ENCODE peak calls at places on chromosomes 2 and 18, in eight cellular contexts. One of them, this sample, is unnamed.

GRCh38 chr2:25276569-25277465 is 64.9 kb downstream of the DNMT3A start:
- DNase-seq in GM20000: peak; percentile 94
- DNase-seq in sigmoid colon: peak; percentile 83
- DNase-seq in naive thymus-derived CD4-positive, alpha-beta T cell: peak; percentile 77
- DNase-seq in Right ventricle myocardium superior: peak; percentile 76
- DNase-seq in stimulated activated naive B cell treated with anti-CD40 and anti-IgM and Interleukin-4, amounts not matched to agents 10 μg/mL and 1 μg/mL and 100 μg/mL, for 72 hours: peak; percentile 80
- DNase-seq in activated naive CD4-positive, alpha-beta T cell: peak; percentile 54
- DNase-seq in transverse colon: peak; percentile 60
- DNase-seq in this sample: no peak

GRCh38 chr2:12714391-12715221 is 2.1 kb upstream of the TRIB2 start:
- DNase-seq in GM20000: no peak
- DNase-seq in sigmoid colon: no peak
- DNase-seq in naive thymus-derived CD4-positive, alpha-beta T cell: no peak
- DNase-seq in Right ventricle myocardium superior: no peak
- DNase-seq in stimulated activated naive B cell treated with anti-CD40 and anti-IgM and Interleukin-4, amounts not matched to agents 10 μg/mL and 1 μg/mL and 100 μg/mL, for 72 hours: no peak
- DNase-seq in activated naive CD4-positive, alpha-beta T cell: no peak
- DNase-seq in transverse colon: no peak
- DNase-seq in this sample: no peak

GRCh38 chr2:226963528-226963927 is 127.7 kb downstream of the RHBDD1 start:
- DNase-seq in GM20000: no peak
- DNase-seq in sigmoid colon: no peak
- DNase-seq in naive thymus-derived CD4-positive, alpha-beta T cell: no peak
- DNase-seq in Right ventricle myocardium superior: no peak
- DNase-seq in stimulated activated naive B cell treated with anti-CD40 and anti-IgM and Interleukin-4, amounts not matched to agents 10 μg/mL and 1 μg/mL and 100 μg/mL, for 72 hours: no peak
- DNase-seq in activated naive CD4-positive, alpha-beta T cell: no peak
- DNase-seq in transverse colon: no peak
- DNase-seq in this sample: no peak

GRCh38 chr18:11154369-11154982 is 5.1 kb upstream of the PIEZO2 start:
- DNase-seq in GM20000: peak; percentile 62
- DNase-seq in sigmoid colon: no peak
- DNase-seq in naive thymus-derived CD4-positive, alpha-beta T cell: no peak
- DNase-seq in Right ventricle myocardium superior: no peak
- DNase-seq in stimulated activated naive B cell treated with anti-CD40 and anti-IgM and Interleukin-4, amounts not matched to agents 10 μg/mL and 1 μg/mL and 100 μg/mL, for 72 hours: no peak
- DNase-seq in activated naive CD4-positive, alpha-beta T cell: no peak
- DNase-seq in transverse colon: no peak
- DNase-seq in this sample: peak; percentile 56

GRCh38 chr18:50143891-50144290 is 51.1 kb downstream of the MYO5B start:
- DNase-seq in GM20000: no peak
- DNase-seq in sigmoid colon: no peak
- DNase-seq in naive thymus-derived CD4-positive, alpha-beta T cell: no peak
- DNase-seq in Right ventricle myocardium superior: no peak
- DNase-seq in stimulated activated naive B cell treated with anti-CD40 and anti-IgM and Interleukin-4, amounts not matched to agents 10 μg/mL and 1 μg/mL and 100 μg/mL, for 72 hours: no peak
- DNase-seq in activated naive CD4-positive, alpha-beta T cell: no peak
- DNase-seq in transverse colon: no peak
- DNase-seq in this sample: no peak

GRCh38 chr2:117127680-117128079 is 686.8 kb upstream of the DDX18 start:
- DNase-seq in GM20000: no peak
- DNase-seq in sigmoid colon: no peak
- DNase-seq in naive thymus-derived CD4-positive, alpha-beta T cell: no peak
- DNase-seq in Right ventricle myocardium superior: no peak
- DNase-seq in stimulated activated naive B cell treated with anti-CD40 and anti-IgM and Interleukin-4, amounts not matched to agents 10 μg/mL and 1 μg/mL and 100 μg/mL, for 72 hours: no peak
- DNase-seq in activated naive CD4-positive, alpha-beta T cell: no peak
- DNase-seq in transverse colon: no peak
- DNase-seq in this sample: no peak

GRCh38 chr2:222701709-222702108 is 30.3 kb downstream of the MOGAT1 start:
- DNase-seq in GM20000: no peak
- DNase-seq in sigmoid colon: no peak
- DNase-seq in naive thymus-derived CD4-positive, alpha-beta T cell: no peak
- DNase-seq in Right ventricle myocardium superior: no peak
- DNase-seq in stimulated activated naive B cell treated with anti-CD40 and anti-IgM and Interleukin-4, amounts not matched to agents 10 μg/mL and 1 μg/mL and 100 μg/mL, for 72 hours: no peak
- DNase-seq in activated naive CD4-positive, alpha-beta T cell: no peak
- DNase-seq in transverse colon: no peak
- DNase-seq in this sample: no peak

GRCh38 chr18:31218671-31219383 is 56.2 kb upstream of the DSC1 start:
- DNase-seq in GM20000: no peak
- DNase-seq in sigmoid colon: no peak
- DNase-seq in naive thymus-derived CD4-positive, alpha-beta T cell: no peak
- DNase-seq in Right ventricle myocardium superior: no peak
- DNase-seq in stimulated activated naive B cell treated with anti-CD40 and anti-IgM and Interleukin-4, amounts not matched to agents 10 μg/mL and 1 μg/mL and 100 μg/mL, for 72 hours: no peak
- DNase-seq in activated naive CD4-positive, alpha-beta T cell: no peak
- DNase-seq in transverse colon: no peak
- DNase-seq in this sample: no peak

GRCh38 chr18:48827321-48828200 is 123.2 kb downstream of the SMAD7 start:
- DNase-seq in GM20000: no peak
- DNase-seq in sigmoid colon: peak; percentile 61
- DNase-seq in naive thymus-derived CD4-positive, alpha-beta T cell: no peak
- DNase-seq in Right ventricle myocardium superior: no peak
- DNase-seq in stimulated activated naive B cell treated with anti-CD40 and anti-IgM and Interleukin-4, amounts not matched to agents 10 μg/mL and 1 μg/mL and 100 μg/mL, for 72 hours: no peak
- DNase-seq in activated naive CD4-positive, alpha-beta T cell: no peak
- DNase-seq in transverse colon: no peak
- DNase-seq in this sample: peak; percentile 71

GRCh38 chr18:32454667-32455066 is 16.0 kb downstream of the GAREM1 start:
- DNase-seq in GM20000: no peak
- DNase-seq in sigmoid colon: no peak
- DNase-seq in naive thymus-derived CD4-positive, alpha-beta T cell: no peak
- DNase-seq in Right ventricle myocardium superior: no peak
- DNase-seq in stimulated activated naive B cell treated with anti-CD40 and anti-IgM and Interleukin-4, amounts not matched to agents 10 μg/mL and 1 μg/mL and 100 μg/mL, for 72 hours: no peak
- DNase-seq in activated naive CD4-positive, alpha-beta T cell: no peak
- DNase-seq in transverse colon: no peak
- DNase-seq in this sample: no peak

GRCh38 chr2:113198790-113199612 is 25.2 kb downstream of the PSD4 start:
- DNase-seq in GM20000: peak; percentile 92
- DNase-seq in sigmoid colon: peak; percentile 80
- DNase-seq in naive thymus-derived CD4-positive, alpha-beta T cell: peak; percentile 71
- DNase-seq in Right ventricle myocardium superior: peak; percentile 89
- DNase-seq in stimulated activated naive B cell treated with anti-CD40 and anti-IgM and Interleukin-4, amounts not matched to agents 10 μg/mL and 1 μg/mL and 100 μg/mL, for 72 hours: peak; percentile 80
- DNase-seq in activated naive CD4-positive, alpha-beta T cell: peak; percentile 73
- DNase-seq in transverse colon: peak; percentile 88
- DNase-seq in this sample: peak; percentile 83

GRCh38 chr2:172672999-172673726 is 62.5 kb upstream of the RAPGEF4 start:
- DNase-seq in GM20000: no peak
- DNase-seq in sigmoid colon: no peak
- DNase-seq in naive thymus-derived CD4-positive, alpha-beta T cell: no peak
- DNase-seq in Right ventricle myocardium superior: no peak
- DNase-seq in stimulated activated naive B cell treated with anti-CD40 and anti-IgM and Interleukin-4, amounts not matched to agents 10 μg/mL and 1 μg/mL and 100 μg/mL, for 72 hours: no peak
- DNase-seq in activated naive CD4-positive, alpha-beta T cell: no peak
- DNase-seq in transverse colon: peak; percentile 57
- DNase-seq in this sample: no peak

GRCh38 chr2:71852141-71852711 is 295.4 kb downstream of the CYP26B1 start:
- DNase-seq in GM20000: no peak
- DNase-seq in sigmoid colon: no peak
- DNase-seq in naive thymus-derived CD4-positive, alpha-beta T cell: no peak
- DNase-seq in Right ventricle myocardium superior: peak; percentile 63
- DNase-seq in stimulated activated naive B cell treated with anti-CD40 and anti-IgM and Interleukin-4, amounts not matched to agents 10 μg/mL and 1 μg/mL and 100 μg/mL, for 72 hours: no peak
- DNase-seq in activated naive CD4-positive, alpha-beta T cell: no peak
- DNase-seq in transverse colon: no peak
- DNase-seq in this sample: no peak

GRCh38 chr18:72541871-72542690 is 2.1 kb downstream of the CBLN2 start:
- DNase-seq in GM20000: no peak
- DNase-seq in sigmoid colon: no peak
- DNase-seq in naive thymus-derived CD4-positive, alpha-beta T cell: no peak
- DNase-seq in Right ventricle myocardium superior: no peak
- DNase-seq in stimulated activated naive B cell treated with anti-CD40 and anti-IgM and Interleukin-4, amounts not matched to agents 10 μg/mL and 1 μg/mL and 100 μg/mL, for 72 hours: no peak
- DNase-seq in activated naive CD4-positive, alpha-beta T cell: no peak
- DNase-seq in transverse colon: no peak
- DNase-seq in this sample: peak; percentile 83

GRCh38 chr18:47436871-47437270 is 185.4 kb upstream of the SKOR2 start:
- DNase-seq in GM20000: no peak
- DNase-seq in sigmoid colon: no peak
- DNase-seq in naive thymus-derived CD4-positive, alpha-beta T cell: no peak
- DNase-seq in Right ventricle myocardium superior: no peak
- DNase-seq in stimulated activated naive B cell treated with anti-CD40 and anti-IgM and Interleukin-4, amounts not matched to agents 10 μg/mL and 1 μg/mL and 100 μg/mL, for 72 hours: no peak
- DNase-seq in activated naive CD4-positive, alpha-beta T cell: no peak
- DNase-seq in transverse colon: no peak
- DNase-seq in this sample: no peak

GRCh38 chr2:237074211-237074993 is 11.3 kb upstream of the COPS8 start:
- DNase-seq in GM20000: no peak
- DNase-seq in sigmoid colon: no peak
- DNase-seq in naive thymus-derived CD4-positive, alpha-beta T cell: no peak
- DNase-seq in Right ventricle myocardium superior: no peak
- DNase-seq in stimulated activated naive B cell treated with anti-CD40 and anti-IgM and Interleukin-4, amounts not matched to agents 10 μg/mL and 1 μg/mL and 100 μg/mL, for 72 hours: no peak
- DNase-seq in activated naive CD4-positive, alpha-beta T cell: no peak
- DNase-seq in transverse colon: no peak
- DNase-seq in this sample: no peak

GRCh38 chr18:21632393-21632792 is 20.3 kb downstream of the SNRPD1 start:
- DNase-seq in GM20000: no peak
- DNase-seq in sigmoid colon: no peak
- DNase-seq in naive thymus-derived CD4-positive, alpha-beta T cell: no peak
- DNase-seq in Right ventricle myocardium superior: no peak
- DNase-seq in stimulated activated naive B cell treated with anti-CD40 and anti-IgM and Interleukin-4, amounts not matched to agents 10 μg/mL and 1 μg/mL and 100 μg/mL, for 72 hours: no peak
- DNase-seq in activated naive CD4-positive, alpha-beta T cell: no peak
- DNase-seq in transverse colon: no peak
- DNase-seq in this sample: no peak

GRCh38 chr18:12639990-12640880 is 17.7 kb downstream of the SPIRE1 start:
- DNase-seq in GM20000: no peak
- DNase-seq in sigmoid colon: no peak
- DNase-seq in naive thymus-derived CD4-positive, alpha-beta T cell: no peak
- DNase-seq in Right ventricle myocardium superior: no peak
- DNase-seq in stimulated activated naive B cell treated with anti-CD40 and anti-IgM and Interleukin-4, amounts not matched to agents 10 μg/mL and 1 μg/mL and 100 μg/mL, for 72 hours: no peak
- DNase-seq in activated naive CD4-positive, alpha-beta T cell: no peak
- DNase-seq in transverse colon: no peak
- DNase-seq in this sample: no peak

GRCh38 chr2:95344208-95344570 is 47.0 kb downstream of the KCNIP3 start:
- DNase-seq in GM20000: no peak
- DNase-seq in sigmoid colon: peak; percentile 49
- DNase-seq in naive thymus-derived CD4-positive, alpha-beta T cell: no peak
- DNase-seq in Right ventricle myocardium superior: peak; percentile 26
- DNase-seq in stimulated activated naive B cell treated with anti-CD40 and anti-IgM and Interleukin-4, amounts not matched to agents 10 μg/mL and 1 μg/mL and 100 μg/mL, for 72 hours: no peak
- DNase-seq in activated naive CD4-positive, alpha-beta T cell: no peak
- DNase-seq in transverse colon: no peak
- DNase-seq in this sample: no peak

GRCh38 chr18:57533399-57533884 is 53.1 kb downstream of the FECH start:
- DNase-seq in GM20000: no peak
- DNase-seq in sigmoid colon: no peak
- DNase-seq in naive thymus-derived CD4-positive, alpha-beta T cell: no peak
- DNase-seq in Right ventricle myocardium superior: no peak
- DNase-seq in stimulated activated naive B cell treated with anti-CD40 and anti-IgM and Interleukin-4, amounts not matched to agents 10 μg/mL and 1 μg/mL and 100 μg/mL, for 72 hours: no peak
- DNase-seq in activated naive CD4-positive, alpha-beta T cell: no peak
- DNase-seq in transverse colon: no peak
- DNase-seq in this sample: peak; percentile 64

GRCh38 chr18:52451851-52452250 is 111.9 kb downstream of the DCC start:
- DNase-seq in GM20000: no peak
- DNase-seq in sigmoid colon: no peak
- DNase-seq in naive thymus-derived CD4-positive, alpha-beta T cell: no peak
- DNase-seq in Right ventricle myocardium superior: no peak
- DNase-seq in stimulated activated naive B cell treated with anti-CD40 and anti-IgM and Interleukin-4, amounts not matched to agents 10 μg/mL and 1 μg/mL and 100 μg/mL, for 72 hours: no peak
- DNase-seq in activated naive CD4-positive, alpha-beta T cell: no peak
- DNase-seq in transverse colon: no peak
- DNase-seq in this sample: no peak

GRCh38 chr2:230877737-230878598 is 13.2 kb downstream of the ITM2C start:
- DNase-seq in GM20000: no peak
- DNase-seq in sigmoid colon: peak; percentile 53
- DNase-seq in naive thymus-derived CD4-positive, alpha-beta T cell: no peak
- DNase-seq in Right ventricle myocardium superior: peak; percentile 29
- DNase-seq in stimulated activated naive B cell treated with anti-CD40 and anti-IgM and Interleukin-4, amounts not matched to agents 10 μg/mL and 1 μg/mL and 100 μg/mL, for 72 hours: peak; percentile 36
- DNase-seq in activated naive CD4-positive, alpha-beta T cell: no peak
- DNase-seq in transverse colon: peak; percentile 31
- DNase-seq in this sample: no peak

GRCh38 chr2:19676770-19677169 is 225.0 kb downstream of the TTC32 start:
- DNase-seq in GM20000: no peak
- DNase-seq in sigmoid colon: no peak
- DNase-seq in naive thymus-derived CD4-positive, alpha-beta T cell: no peak
- DNase-seq in Right ventricle myocardium superior: no peak
- DNase-seq in stimulated activated naive B cell treated with anti-CD40 and anti-IgM and Interleukin-4, amounts not matched to agents 10 μg/mL and 1 μg/mL and 100 μg/mL, for 72 hours: no peak
- DNase-seq in activated naive CD4-positive, alpha-beta T cell: no peak
- DNase-seq in transverse colon: no peak
- DNase-seq in this sample: peak; percentile 15

GRCh38 chr2:78982638-78983330 is 42.7 kb upstream of the REG3G start:
- DNase-seq in GM20000: no peak
- DNase-seq in sigmoid colon: no peak
- DNase-seq in naive thymus-derived CD4-positive, alpha-beta T cell: no peak
- DNase-seq in Right ventricle myocardium superior: no peak
- DNase-seq in stimulated activated naive B cell treated with anti-CD40 and anti-IgM and Interleukin-4, amounts not matched to agents 10 μg/mL and 1 μg/mL and 100 μg/mL, for 72 hours: no peak
- DNase-seq in activated naive CD4-positive, alpha-beta T cell: no peak
- DNase-seq in transverse colon: no peak
- DNase-seq in this sample: no peak

GRCh38 chr2:107320881-107321280 is 434.9 kb upstream of the ST6GAL2 start:
- DNase-seq in GM20000: no peak
- DNase-seq in sigmoid colon: no peak
- DNase-seq in naive thymus-derived CD4-positive, alpha-beta T cell: no peak
- DNase-seq in Right ventricle myocardium superior: no peak
- DNase-seq in stimulated activated naive B cell treated with anti-CD40 and anti-IgM and Interleukin-4, amounts not matched to agents 10 μg/mL and 1 μg/mL and 100 μg/mL, for 72 hours: no peak
- DNase-seq in activated naive CD4-positive, alpha-beta T cell: no peak
- DNase-seq in transverse colon: no peak
- DNase-seq in this sample: no peak

GRCh38 chr2:129170570-129170969 is 808.9 kb upstream of the RAB6C start:
- DNase-seq in GM20000: no peak
- DNase-seq in sigmoid colon: no peak
- DNase-seq in naive thymus-derived CD4-positive, alpha-beta T cell: no peak
- DNase-seq in Right ventricle myocardium superior: no peak
- DNase-seq in stimulated activated naive B cell treated with anti-CD40 and anti-IgM and Interleukin-4, amounts not matched to agents 10 μg/mL and 1 μg/mL and 100 μg/mL, for 72 hours: no peak
- DNase-seq in activated naive CD4-positive, alpha-beta T cell: no peak
- DNase-seq in transverse colon: no peak
- DNase-seq in this sample: no peak

GRCh38 chr2:42124051-42124813 is 44.9 kb upstream of the EML4 start:
- DNase-seq in GM20000: peak; percentile 38
- DNase-seq in sigmoid colon: no peak
- DNase-seq in naive thymus-derived CD4-positive, alpha-beta T cell: no peak
- DNase-seq in Right ventricle myocardium superior: no peak
- DNase-seq in stimulated activated naive B cell treated with anti-CD40 and anti-IgM and Interleukin-4, amounts not matched to agents 10 μg/mL and 1 μg/mL and 100 μg/mL, for 72 hours: no peak
- DNase-seq in activated naive CD4-positive, alpha-beta T cell: no peak
- DNase-seq in transverse colon: no peak
- DNase-seq in this sample: no peak

GRCh38 chr18:31386683-31387082 is 10.1 kb downstream of the DSG4 start:
- DNase-seq in GM20000: no peak
- DNase-seq in sigmoid colon: no peak
- DNase-seq in naive thymus-derived CD4-positive, alpha-beta T cell: no peak
- DNase-seq in Right ventricle myocardium superior: no peak
- DNase-seq in stimulated activated naive B cell treated with anti-CD40 and anti-IgM and Interleukin-4, amounts not matched to agents 10 μg/mL and 1 μg/mL and 100 μg/mL, for 72 hours: no peak
- DNase-seq in activated naive CD4-positive, alpha-beta T cell: no peak
- DNase-seq in transverse colon: no peak
- DNase-seq in this sample: no peak

GRCh38 chr2:75896779-75897366 is 186.2 kb upstream of the GCFC2 start:
- DNase-seq in GM20000: peak; percentile 54
- DNase-seq in sigmoid colon: no peak
- DNase-seq in naive thymus-derived CD4-positive, alpha-beta T cell: no peak
- DNase-seq in Right ventricle myocardium superior: no peak
- DNase-seq in stimulated activated naive B cell treated with anti-CD40 and anti-IgM and Interleukin-4, amounts not matched to agents 10 μg/mL and 1 μg/mL and 100 μg/mL, for 72 hours: no peak
- DNase-seq in activated naive CD4-positive, alpha-beta T cell: no peak
- DNase-seq in transverse colon: no peak
- DNase-seq in this sample: peak; percentile 80

GRCh38 chr2:124027182-124027581 is 2.1 kb downstream of the CNTNAP5 start:
- DNase-seq in GM20000: peak; percentile 67
- DNase-seq in sigmoid colon: no peak
- DNase-seq in naive thymus-derived CD4-positive, alpha-beta T cell: no peak
- DNase-seq in Right ventricle myocardium superior: no peak
- DNase-seq in stimulated activated naive B cell treated with anti-CD40 and anti-IgM and Interleukin-4, amounts not matched to agents 10 μg/mL and 1 μg/mL and 100 μg/mL, for 72 hours: no peak
- DNase-seq in activated naive CD4-positive, alpha-beta T cell: no peak
- DNase-seq in transverse colon: no peak
- DNase-seq in this sample: peak; percentile 87

GRCh38 chr2:19329445-19329844 is 29.0 kb downstream of the OSR1 start:
- DNase-seq in GM20000: no peak
- DNase-seq in sigmoid colon: no peak
- DNase-seq in naive thymus-derived CD4-positive, alpha-beta T cell: no peak
- DNase-seq in Right ventricle myocardium superior: no peak
- DNase-seq in stimulated activated naive B cell treated with anti-CD40 and anti-IgM and Interleukin-4, amounts not matched to agents 10 μg/mL and 1 μg/mL and 100 μg/mL, for 72 hours: no peak
- DNase-seq in activated naive CD4-positive, alpha-beta T cell: no peak
- DNase-seq in transverse colon: no peak
- DNase-seq in this sample: no peak

GRCh38 chr2:201707753-201708152 is 9.3 kb upstream of the MPP4 start:
- DNase-seq in GM20000: no peak
- DNase-seq in sigmoid colon: no peak
- DNase-seq in naive thymus-derived CD4-positive, alpha-beta T cell: no peak
- DNase-seq in Right ventricle myocardium superior: no peak
- DNase-seq in stimulated activated naive B cell treated with anti-CD40 and anti-IgM and Interleukin-4, amounts not matched to agents 10 μg/mL and 1 μg/mL and 100 μg/mL, for 72 hours: no peak
- DNase-seq in activated naive CD4-positive, alpha-beta T cell: no peak
- DNase-seq in transverse colon: no peak
- DNase-seq in this sample: no peak

GRCh38 chr18:79941473-79942119 is 9.9 kb downstream of the SLC66A2 start:
- DNase-seq in GM20000: no peak
- DNase-seq in sigmoid colon: peak; percentile 37
- DNase-seq in naive thymus-derived CD4-positive, alpha-beta T cell: no peak
- DNase-seq in Right ventricle myocardium superior: no peak
- DNase-seq in stimulated activated naive B cell treated with anti-CD40 and anti-IgM and Interleukin-4, amounts not matched to agents 10 μg/mL and 1 μg/mL and 100 μg/mL, for 72 hours: no peak
- DNase-seq in activated naive CD4-positive, alpha-beta T cell: no peak
- DNase-seq in transverse colon: peak; percentile 6
- DNase-seq in this sample: no peak

GRCh38 chr18:69992776-69993175 is 45.1 kb upstream of the CD226 start:
- DNase-seq in GM20000: no peak
- DNase-seq in sigmoid colon: no peak
- DNase-seq in naive thymus-derived CD4-positive, alpha-beta T cell: no peak
- DNase-seq in Right ventricle myocardium superior: no peak
- DNase-seq in stimulated activated naive B cell treated with anti-CD40 and anti-IgM and Interleukin-4, amounts not matched to agents 10 μg/mL and 1 μg/mL and 100 μg/mL, for 72 hours: no peak
- DNase-seq in activated naive CD4-positive, alpha-beta T cell: no peak
- DNase-seq in transverse colon: no peak
- DNase-seq in this sample: no peak

This sample was measured in NCI-H146.